ENCODE peak calls at places on chromosomes 1 and 21, in five cellular contexts. V is A172, I is NCI-H1105, K is amygdala, U is iPS DF 19.7. D is an unnamed sample.
A peak's percentile ranks its signal among the peaks of the same experiment; 100 is the strongest.

GRCh38 chr1:72230746-72231145 is 51.6 kb downstream of the NEGR1 start:
- DNase-seq in V (peak; percentile 4), I (no peak), U (no peak), K (no peak), D (no peak)

GRCh38 chr1:229254910-229255541 is 15.9 kb upstream of the RAB4A start:
- DNase-seq in K (no peak), I (no peak), V (peak; percentile 32), U (no peak), D (no peak)

GRCh38 chr1:154855186-154855585 is 14.9 kb downstream of the KCNN3 start:
- DNase-seq in I (no peak), U (no peak), V (no peak), K (no peak), D (no peak)

GRCh38 chr1:66446261-66447001 is 87.5 kb upstream of the SGIP1 start:
- DNase-seq in K (peak; percentile 29), U (no peak), V (peak; percentile 46), I (peak; percentile 44), D (no peak)

GRCh38 chr1:228000416-228000815 is 6.4 kb upstream of the WNT3A start:
- DNase-seq in V (no peak), K (no peak), I (no peak), U (no peak), D (no peak)

GRCh38 chr1:2413495-2414296 is 1.3 kb upstream of the PEX10 start:
- DNase-seq in I (no peak), U (no peak), K (no peak), V (no peak), D (no peak)

GRCh38 chr1:69167876-69168275 is 399.8 kb upstream of the LRRC7 start:
- DNase-seq in I (no peak), K (no peak), V (no peak), U (no peak), D (no peak)

GRCh38 chr1:47644216-47644581 is 206.4 kb downstream of the FOXD2 start:
- DNase-seq in K (no peak), V (no peak), U (no peak), I (no peak), D (no peak)

GRCh38 chr1:109873278-109874175 is 37.1 kb upstream of the CSF1 start:
- DNase-seq in U (no peak), K (no peak), V (peak; percentile 20), I (no peak), D (no peak)

GRCh38 chr21:41217656-41218380 is 49.9 kb downstream of the BACE2 start:
- DNase-seq in V (no peak), U (no peak), I (no peak), K (no peak), D (no peak)

GRCh38 chr1:117092594-117092993 is 29.0 kb downstream of the TRIM45 start:
- DNase-seq in K (no peak), V (no peak), U (no peak), I (no peak), D (no peak)

GRCh38 chr1:113811353-113811887 is 856 bp downstream of the RSBN1 start:
- DNase-seq in I (peak; percentile 11), U (no peak), K (no peak), V (peak; percentile 21), D (peak; percentile 43)

GRCh38 chr1:116514708-116515525 is 55.9 kb downstream of the CD58 start:
- DNase-seq in U (no peak), K (no peak), I (no peak), V (no peak), D (no peak)

GRCh38 chr1:202023033-202023433 is 12.6 kb downstream of the ELF3 start:
- DNase-seq in U (no peak), V (peak; percentile 81), I (peak; percentile 64), K (no peak), D (no peak)

GRCh38 chr1:202135221-202135721 is 9.3 kb downstream of the ARL8A start:
- DNase-seq in I (peak; percentile 69), U (no peak), K (peak; percentile 61), V (peak; percentile 63), D (peak; percentile 49)

GRCh38 chr1:20948091-20948490 is 161.0 kb upstream of the HP1BP3 start:
- DNase-seq in V (no peak), U (no peak), K (no peak), I (no peak), D (no peak)

GRCh38 chr1:143720087-143721023 is 251.4 kb downstream of the FAM72C start:
- DNase-seq in I (no peak), V (peak; percentile 92), K (peak; percentile 32), U (peak; percentile 89), D (no peak)

GRCh38 chr1:201344206-201345080 is 33.0 kb downstream of the TNNT2 start:
- DNase-seq in U (no peak), V (no peak), I (no peak), K (no peak), D (no peak)

GRCh38 chr21:17527240-17527639 is 14.4 kb downstream of the CXADR start:
- DNase-seq in I (no peak), K (no peak), U (no peak), V (peak; percentile 35), D (no peak)

D was measured in hypothalamus.